ENCODE peak calls at places on chromosomes 7 and 10, in four cellular contexts. One of them, this sample, is unnamed.

GRCh38 chr10:102998508-102998907 is 80.4 kb downstream of the CNNM2 start:
- DNase-seq in GM10248: no peak
- DNase-seq in midbrain: no peak
- DNase-seq in activated T-helper 1 cell treated with Interleukin-2 at 50 U/mL for 16 hours: no peak
- DNase-seq in this sample: no peak

GRCh38 chr10:107701947-107702346 is 537.4 kb upstream of the SORCS1 start:
- DNase-seq in midbrain: no peak
- DNase-seq in GM10248: no peak
- DNase-seq in activated T-helper 1 cell treated with Interleukin-2 at 50 U/mL for 16 hours: no peak
- DNase-seq in this sample: no peak

GRCh38 chr7:84025332-84025927 is 169.2 kb downstream of the SEMA3A start:
- DNase-seq in GM10248: no peak
- DNase-seq in midbrain: no peak
- DNase-seq in activated T-helper 1 cell treated with Interleukin-2 at 50 U/mL for 16 hours: no peak
- DNase-seq in this sample: no peak

GRCh38 chr10:75137533-75138438 is 26.3 kb downstream of the SAMD8 start:
- DNase-seq in GM10248: peak; percentile 30
- DNase-seq in activated T-helper 1 cell treated with Interleukin-2 at 50 U/mL for 16 hours: no peak
- DNase-seq in midbrain: no peak
- DNase-seq in this sample: no peak

GRCh38 chr10:14261341-14261740 is 69.4 kb downstream of the FRMD4A start:
- DNase-seq in activated T-helper 1 cell treated with Interleukin-2 at 50 U/mL for 16 hours: no peak
- DNase-seq in GM10248: no peak
- DNase-seq in midbrain: no peak
- DNase-seq in this sample: no peak

GRCh38 chr10:124210263-124210662 is 116.9 kb upstream of the CHST15 start:
- DNase-seq in activated T-helper 1 cell treated with Interleukin-2 at 50 U/mL for 16 hours: no peak
- DNase-seq in midbrain: no peak
- DNase-seq in GM10248: no peak
- DNase-seq in this sample: no peak

GRCh38 chr7:868189-868486 is 8.2 kb upstream of the GET4 start:
- DNase-seq in midbrain: no peak
- DNase-seq in GM10248: no peak
- DNase-seq in activated T-helper 1 cell treated with Interleukin-2 at 50 U/mL for 16 hours: no peak
- DNase-seq in this sample: no peak

GRCh38 chr7:98133621-98134266 is 27.1 kb downstream of the LMTK2 start:
- DNase-seq in GM10248: no peak
- DNase-seq in activated T-helper 1 cell treated with Interleukin-2 at 50 U/mL for 16 hours: no peak
- DNase-seq in midbrain: no peak
- DNase-seq in this sample: no peak

GRCh38 chr10:78339251-78339650 is 305.6 kb downstream of the RPS24 start:
- DNase-seq in GM10248: no peak
- DNase-seq in midbrain: no peak
- DNase-seq in activated T-helper 1 cell treated with Interleukin-2 at 50 U/mL for 16 hours: no peak
- DNase-seq in this sample: peak; percentile 46

GRCh38 chr7:28055161-28055544 is 125.4 kb downstream of the JAZF1 start:
- DNase-seq in activated T-helper 1 cell treated with Interleukin-2 at 50 U/mL for 16 hours: no peak
- DNase-seq in GM10248: no peak
- DNase-seq in midbrain: no peak
- DNase-seq in this sample: no peak

GRCh38 chr10:3067045-3067858 is at the start of gene PFKP:
- DNase-seq in midbrain: peak; percentile 13
- DNase-seq in activated T-helper 1 cell treated with Interleukin-2 at 50 U/mL for 16 hours: peak; percentile 55
- DNase-seq in GM10248: peak; percentile 84
- DNase-seq in this sample: no peak

GRCh38 chr7:158777793-158778192 is 51.5 kb downstream of the ESYT2 start:
- DNase-seq in activated T-helper 1 cell treated with Interleukin-2 at 50 U/mL for 16 hours: no peak
- DNase-seq in midbrain: no peak
- DNase-seq in GM10248: no peak
- DNase-seq in this sample: no peak

GRCh38 chr7:133365892-133366291 is 113.0 kb downstream of the EXOC4 start:
- DNase-seq in activated T-helper 1 cell treated with Interleukin-2 at 50 U/mL for 16 hours: no peak
- DNase-seq in midbrain: no peak
- DNase-seq in GM10248: no peak
- DNase-seq in this sample: peak; percentile 58